ENCODE peak calls at places on chromosomes 7 and 10, in five cellular contexts. One of them, this sample, is unnamed.

GRCh38 chr7:131226116-131226562 is 101.5 kb upstream of the MKLN1 start:
- DNase-seq in NCI-H748 treated with DMSO at 0.1 percent for 48 hours: no peak
- DNase-seq in HTR-8/SVneo: no peak
- DNase-seq in AG08395: peak
- DNase-seq in foreskin keratinocyte: no peak
- DNase-seq in this sample: peak

GRCh38 chr7:45443263-45443662 is 130.9 kb upstream of the ADCY1 start:
- DNase-seq in NCI-H748 treated with DMSO at 0.1 percent for 48 hours: no peak
- DNase-seq in HTR-8/SVneo: no peak
- DNase-seq in AG08395: no peak
- DNase-seq in foreskin keratinocyte: no peak
- DNase-seq in this sample: no peak

GRCh38 chr10:98367626-98368451 is 47.1 kb downstream of the PYROXD2 start:
- DNase-seq in NCI-H748 treated with DMSO at 0.1 percent for 48 hours: no peak
- DNase-seq in HTR-8/SVneo: no peak
- DNase-seq in AG08395: no peak
- DNase-seq in foreskin keratinocyte: no peak
- DNase-seq in this sample: no peak

GRCh38 chr10:122044713-122045112 is 55.8 kb downstream of the TACC2 start:
- DNase-seq in NCI-H748 treated with DMSO at 0.1 percent for 48 hours: no peak
- DNase-seq in HTR-8/SVneo: no peak
- DNase-seq in AG08395: no peak
- DNase-seq in foreskin keratinocyte: no peak
- DNase-seq in this sample: peak

GRCh38 chr7:139650429-139651100 is 127.1 kb downstream of the CLEC2L start:
- DNase-seq in NCI-H748 treated with DMSO at 0.1 percent for 48 hours: no peak
- DNase-seq in HTR-8/SVneo: no peak
- DNase-seq in AG08395: no peak
- DNase-seq in foreskin keratinocyte: peak
- DNase-seq in this sample: no peak

GRCh38 chr10:15516284-15516956 is 145.3 kb upstream of the FAM171A1 start:
- DNase-seq in NCI-H748 treated with DMSO at 0.1 percent for 48 hours: no peak
- DNase-seq in HTR-8/SVneo: no peak
- DNase-seq in AG08395: no peak
- DNase-seq in foreskin keratinocyte: no peak
- DNase-seq in this sample: no peak

GRCh38 chr7:120919466-120919865 is 31.1 kb upstream of the ING3 start:
- DNase-seq in NCI-H748 treated with DMSO at 0.1 percent for 48 hours: no peak
- DNase-seq in HTR-8/SVneo: no peak
- DNase-seq in AG08395: no peak
- DNase-seq in foreskin keratinocyte: no peak
- DNase-seq in this sample: no peak

GRCh38 chr7:155589001-155589980 is 42.9 kb upstream of the CNPY1 start:
- DNase-seq in NCI-H748 treated with DMSO at 0.1 percent for 48 hours: no peak
- DNase-seq in HTR-8/SVneo: no peak
- DNase-seq in AG08395: no peak
- DNase-seq in foreskin keratinocyte: no peak
- DNase-seq in this sample: no peak

GRCh38 chr7:148914208-148914777 is 30.2 kb upstream of the EZH2 start:
- DNase-seq in NCI-H748 treated with DMSO at 0.1 percent for 48 hours: no peak
- DNase-seq in HTR-8/SVneo: peak
- DNase-seq in AG08395: no peak
- DNase-seq in foreskin keratinocyte: no peak
- DNase-seq in this sample: no peak

GRCh38 chr7:102978280-102978679 is 65.5 kb downstream of the LRRC17 start:
- DNase-seq in NCI-H748 treated with DMSO at 0.1 percent for 48 hours: no peak
- DNase-seq in HTR-8/SVneo: no peak
- DNase-seq in AG08395: peak
- DNase-seq in foreskin keratinocyte: peak
- DNase-seq in this sample: peak

GRCh38 chr7:151687523-151688235 is 168.0 kb upstream of the RHEB start:
- DNase-seq in NCI-H748 treated with DMSO at 0.1 percent for 48 hours: no peak
- DNase-seq in HTR-8/SVneo: peak
- DNase-seq in AG08395: peak
- DNase-seq in foreskin keratinocyte: peak
- DNase-seq in this sample: peak

GRCh38 chr7:122438001-122438400 is 133.5 kb upstream of the FEZF1 start:
- DNase-seq in NCI-H748 treated with DMSO at 0.1 percent for 48 hours: peak
- DNase-seq in HTR-8/SVneo: no peak
- DNase-seq in AG08395: no peak
- DNase-seq in foreskin keratinocyte: no peak
- DNase-seq in this sample: no peak

GRCh38 chr7:110119883-110120581 is 970.9 kb upstream of the LRRN3 start:
- DNase-seq in NCI-H748 treated with DMSO at 0.1 percent for 48 hours: no peak
- DNase-seq in HTR-8/SVneo: no peak
- DNase-seq in AG08395: no peak
- DNase-seq in foreskin keratinocyte: no peak
- DNase-seq in this sample: no peak

GRCh38 chr10:133282846-133283390 is 6.2 kb upstream of the ADAM8 start:
- DNase-seq in NCI-H748 treated with DMSO at 0.1 percent for 48 hours: no peak
- DNase-seq in HTR-8/SVneo: no peak
- DNase-seq in AG08395: no peak
- DNase-seq in foreskin keratinocyte: no peak
- DNase-seq in this sample: no peak

GRCh38 chr7:20651960-20652544 is 36.6 kb downstream of the ABCB5 start:
- DNase-seq in NCI-H748 treated with DMSO at 0.1 percent for 48 hours: no peak
- DNase-seq in HTR-8/SVneo: peak
- DNase-seq in AG08395: peak
- DNase-seq in foreskin keratinocyte: no peak
- DNase-seq in this sample: peak

GRCh38 chr10:128080641-128081040 is 45.6 kb downstream of the MKI67 start:
- DNase-seq in NCI-H748 treated with DMSO at 0.1 percent for 48 hours: no peak
- DNase-seq in HTR-8/SVneo: no peak
- DNase-seq in AG08395: no peak
- DNase-seq in foreskin keratinocyte: no peak
- DNase-seq in this sample: no peak

GRCh38 chr10:91198781-91199180 is 21.7 kb upstream of the PCGF5 start:
- DNase-seq in NCI-H748 treated with DMSO at 0.1 percent for 48 hours: no peak
- DNase-seq in HTR-8/SVneo: no peak
- DNase-seq in AG08395: peak
- DNase-seq in foreskin keratinocyte: no peak
- DNase-seq in this sample: peak

GRCh38 chr7:17559388-17559787 is 260.9 kb downstream of the AHR start:
- DNase-seq in NCI-H748 treated with DMSO at 0.1 percent for 48 hours: peak
- DNase-seq in HTR-8/SVneo: no peak
- DNase-seq in AG08395: no peak
- DNase-seq in foreskin keratinocyte: peak
- DNase-seq in this sample: no peak

GRCh38 chr7:33719059-33719581 is 186.2 kb upstream of the BMPER start:
- DNase-seq in NCI-H748 treated with DMSO at 0.1 percent for 48 hours: no peak
- DNase-seq in HTR-8/SVneo: no peak
- DNase-seq in AG08395: peak
- DNase-seq in foreskin keratinocyte: no peak
- DNase-seq in this sample: no peak

GRCh38 chr7:137898839-137899681 is 52.3 kb upstream of the DGKI start:
- DNase-seq in NCI-H748 treated with DMSO at 0.1 percent for 48 hours: peak
- DNase-seq in HTR-8/SVneo: peak
- DNase-seq in AG08395: peak
- DNase-seq in foreskin keratinocyte: no peak
- DNase-seq in this sample: peak

GRCh38 chr10:103949728-103950127 is 17.2 kb upstream of the SLK start:
- DNase-seq in NCI-H748 treated with DMSO at 0.1 percent for 48 hours: no peak
- DNase-seq in HTR-8/SVneo: no peak
- DNase-seq in AG08395: no peak
- DNase-seq in foreskin keratinocyte: no peak
- DNase-seq in this sample: no peak

GRCh38 chr10:11165591-11166543 is 148.2 kb downstream of the CELF2 start:
- DNase-seq in NCI-H748 treated with DMSO at 0.1 percent for 48 hours: peak
- DNase-seq in HTR-8/SVneo: peak
- DNase-seq in AG08395: peak
- DNase-seq in foreskin keratinocyte: no peak
- DNase-seq in this sample: no peak